ENCODE peak calls at places on chromosomes 6 and 20, in eight cellular contexts. V, G, M, J, Z, T, F and H are unnamed samples.

GRCh38 chr6:35213824-35214756 is at the start of gene SCUBE3:
- DNase-seq in V (peak), G (no peak), M (peak), J (peak), Z (no peak), T (no peak), F (no peak), H (no peak)

GRCh38 chr6:146917182-146917581 is 287.0 kb upstream of the STXBP5 start:
- DNase-seq in V (no peak), G (no peak), M (no peak), J (no peak), Z (no peak), T (no peak), F (no peak), H (no peak)

GRCh38 chr20:24895898-24896658 is 53.0 kb upstream of the CST7 start:
- DNase-seq in V (no peak), G (no peak), M (no peak), J (no peak), Z (no peak), T (no peak), F (no peak), H (peak)

GRCh38 chr6:117615981-117616961 is 14.0 kb upstream of the GOPC start:
- DNase-seq in V (no peak), G (no peak), M (peak), J (no peak), Z (no peak), T (no peak), F (peak), H (no peak)

GRCh38 chr6:162100091-162100490 is 627.5 kb downstream of the PRKN start:
- DNase-seq in V (no peak), G (no peak), M (no peak), J (no peak), Z (no peak), T (no peak), F (no peak), H (no peak)

GRCh38 chr6:16625319-16626240 is 135.7 kb downstream of the ATXN1 start:
- DNase-seq in V (no peak), G (peak), M (peak), J (peak), Z (no peak), T (no peak), F (no peak), H (no peak)

GRCh38 chr6:40754481-40755045 is 167.4 kb upstream of the LRFN2 start:
- DNase-seq in V (no peak), G (no peak), M (no peak), J (no peak), Z (no peak), T (no peak), F (no peak), H (no peak)

GRCh38 chr20:3461911-3462677 is 8.7 kb upstream of the ATRN start:
- DNase-seq in V (no peak), G (no peak), M (no peak), J (no peak), Z (no peak), T (no peak), F (no peak), H (no peak)

GRCh38 chr6:120608826-120609225 is 725.5 kb downstream of the TBC1D32 start:
- DNase-seq in V (no peak), G (no peak), M (peak), J (peak), Z (no peak), T (no peak), F (no peak), H (no peak)

GRCh38 chr6:34865107-34865506 is 22.7 kb downstream of the TAF11 start:
- DNase-seq in V (peak), G (no peak), M (no peak), J (no peak), Z (no peak), T (no peak), F (no peak), H (no peak)

GRCh38 chr6:35833534-35833933 is 28.4 kb downstream of the LHFPL5 start:
- DNase-seq in V (no peak), G (peak), M (peak), J (no peak), Z (no peak), T (no peak), F (no peak), H (no peak)

GRCh38 chr6:132357120-132357519 is 44.2 kb downstream of the MOXD1 start:
- DNase-seq in V (no peak), G (no peak), M (peak), J (peak), Z (no peak), T (no peak), F (no peak), H (no peak)

GRCh38 chr20:45300961-45301360 is 5.7 kb upstream of the RBPJL start:
- DNase-seq in V (peak), G (peak), M (no peak), J (peak), Z (no peak), T (no peak), F (peak), H (no peak)

GRCh38 chr6:23218751-23219150 is 649.4 kb downstream of the HDGFL1 start:
- DNase-seq in V (no peak), G (no peak), M (no peak), J (no peak), Z (no peak), T (no peak), F (no peak), H (no peak)

GRCh38 chr20:58133020-58133419 is 95.4 kb downstream of the ANKRD60 start:
- DNase-seq in V (no peak), G (no peak), M (no peak), J (no peak), Z (no peak), T (no peak), F (no peak), H (no peak)

GRCh38 chr6:157535354-157536217 is 154.6 kb downstream of the ZDHHC14 start:
- DNase-seq in V (no peak), G (peak), M (peak), J (peak), Z (no peak), T (no peak), F (no peak), H (no peak)

GRCh38 chr20:32483351-32484220 is 101.5 kb downstream of the NOL4L start:
- DNase-seq in V (peak), G (peak), M (peak), J (peak), Z (no peak), T (peak), F (peak), H (no peak)

GRCh38 chr6:105522626-105523322 is 119.9 kb upstream of the PREP start:
- DNase-seq in V (no peak), G (peak), M (no peak), J (no peak), Z (no peak), T (no peak), F (no peak), H (no peak)

GRCh38 chr6:56956481-56956880 is 1.6 kb downstream of the BEND6 start:
- DNase-seq in V (no peak), G (no peak), M (no peak), J (no peak), Z (no peak), T (no peak), F (no peak), H (no peak)

GRCh38 chr20:38001173-38001875 is 31.9 kb downstream of the TTI1 start:
- DNase-seq in V (no peak), G (no peak), M (peak), J (peak), Z (no peak), T (no peak), F (no peak), H (no peak)

GRCh38 chr6:47690791-47691190 is 7.6 kb upstream of the ADGRF4 start:
- DNase-seq in V (peak), G (no peak), M (no peak), J (no peak), Z (no peak), T (no peak), F (no peak), H (no peak)

GRCh38 chr6:158737710-158738615 is 81.2 kb downstream of the EZR start:
- DNase-seq in V (no peak), G (peak), M (peak), J (peak), Z (no peak), T (peak), F (no peak), H (no peak)

GRCh38 chr6:139985236-139985815 is 610.9 kb upstream of the CITED2 start:
- DNase-seq in V (no peak), G (no peak), M (no peak), J (no peak), Z (no peak), T (no peak), F (no peak), H (no peak)

GRCh38 chr20:17961600-17961965 is 7.0 kb downstream of the SNX5 start:
- DNase-seq in V (no peak), G (no peak), M (peak), J (no peak), Z (no peak), T (no peak), F (no peak), H (no peak)

GRCh38 chr6:152293404-152293803 is 343.8 kb downstream of the SYNE1 start:
- DNase-seq in V (no peak), G (no peak), M (no peak), J (no peak), Z (no peak), T (peak), F (no peak), H (no peak)

GRCh38 chr20:31869942-31870702 is at the start of the genes DUSP15 and TTLL9:
- DNase-seq in V (peak), G (no peak), M (no peak), J (peak), Z (no peak), T (peak), F (no peak), H (peak)

GRCh38 chr20:31430568-31431095 is 9.8 kb upstream of the DEFB123 start:
- DNase-seq in V (no peak), G (no peak), M (no peak), J (no peak), Z (no peak), T (no peak), F (no peak), H (no peak)

GRCh38 chr6:36098920-36099647 is 31.2 kb upstream of the MAPK13 start:
- DNase-seq in V (peak), G (peak), M (no peak), J (no peak), Z (no peak), T (no peak), F (no peak), H (no peak)